ENCODE peak calls at places on chromosomes 13 and 19, in five cellular contexts. One of them, this sample, is unnamed.

GRCh38 chr13:87855553-87855952 is 184.4 kb downstream of the SLITRK5 start:
- DNase-seq in NCI-H774: no peak
- DNase-seq in AG09319: no peak
- DNase-seq in glutamatergic neuron: no peak
- DNase-seq in lower lobe of right lung: no peak
- DNase-seq in this sample: no peak

GRCh38 chr19:44356383-44357111 is at the start of gene ZNF112:
- DNase-seq in NCI-H774: peak
- DNase-seq in AG09319: peak
- DNase-seq in glutamatergic neuron: peak
- DNase-seq in lower lobe of right lung: peak
- DNase-seq in this sample: peak

GRCh38 chr13:109785892-109786450 is 412 bp downstream of the IRS2 start:
- DNase-seq in NCI-H774: no peak
- DNase-seq in AG09319: no peak
- DNase-seq in glutamatergic neuron: peak
- DNase-seq in lower lobe of right lung: peak
- DNase-seq in this sample: no peak

GRCh38 chr19:49932731-49933131 is 3.4 kb upstream of the NUP62 start:
- DNase-seq in NCI-H774: no peak
- DNase-seq in AG09319: no peak
- DNase-seq in glutamatergic neuron: no peak
- DNase-seq in lower lobe of right lung: no peak
- DNase-seq in this sample: no peak

GRCh38 chr19:6577410-6578125 is 13.4 kb downstream of the CD70 start:
- DNase-seq in NCI-H774: no peak
- DNase-seq in AG09319: no peak
- DNase-seq in glutamatergic neuron: no peak
- DNase-seq in lower lobe of right lung: no peak
- DNase-seq in this sample: peak

GRCh38 chr13:92103673-92104296 is 705.4 kb downstream of the GPC5 start:
- DNase-seq in NCI-H774: no peak
- DNase-seq in AG09319: no peak
- DNase-seq in glutamatergic neuron: no peak
- DNase-seq in lower lobe of right lung: no peak
- DNase-seq in this sample: no peak

GRCh38 chr19:30320466-30320865 is 51.7 kb upstream of the ZNF536 start:
- DNase-seq in NCI-H774: no peak
- DNase-seq in AG09319: no peak
- DNase-seq in glutamatergic neuron: no peak
- DNase-seq in lower lobe of right lung: no peak
- DNase-seq in this sample: no peak

GRCh38 chr19:13808856-13809255 is 13.6 kb downstream of the ZSWIM4 start:
- DNase-seq in NCI-H774: no peak
- DNase-seq in AG09319: no peak
- DNase-seq in glutamatergic neuron: no peak
- DNase-seq in lower lobe of right lung: no peak
- DNase-seq in this sample: no peak

GRCh38 chr19:29091127-29091526 is 121.8 kb downstream of the UQCRFS1 start:
- DNase-seq in NCI-H774: no peak
- DNase-seq in AG09319: no peak
- DNase-seq in glutamatergic neuron: no peak
- DNase-seq in lower lobe of right lung: no peak
- DNase-seq in this sample: no peak

GRCh38 chr13:113814435-113814821 is 49.4 kb downstream of the GAS6 start:
- DNase-seq in NCI-H774: no peak
- DNase-seq in AG09319: no peak
- DNase-seq in glutamatergic neuron: no peak
- DNase-seq in lower lobe of right lung: no peak
- DNase-seq in this sample: no peak

GRCh38 chr13:30932481-30933333 is at the start of gene TEX26:
- DNase-seq in NCI-H774: no peak
- DNase-seq in AG09319: no peak
- DNase-seq in glutamatergic neuron: peak
- DNase-seq in lower lobe of right lung: no peak
- DNase-seq in this sample: no peak

GRCh38 chr13:105612541-105612940 is 922.9 kb downstream of the EFNB2 start:
- DNase-seq in NCI-H774: no peak
- DNase-seq in AG09319: no peak
- DNase-seq in glutamatergic neuron: no peak
- DNase-seq in lower lobe of right lung: no peak
- DNase-seq in this sample: no peak

GRCh38 chr13:73622375-73622774 is 511.8 kb downstream of the KLF12 start:
- DNase-seq in NCI-H774: no peak
- DNase-seq in AG09319: no peak
- DNase-seq in glutamatergic neuron: no peak
- DNase-seq in lower lobe of right lung: no peak
- DNase-seq in this sample: no peak

GRCh38 chr13:66899955-66900354 is 330.2 kb downstream of the PCDH9 start:
- DNase-seq in NCI-H774: no peak
- DNase-seq in AG09319: no peak
- DNase-seq in glutamatergic neuron: no peak
- DNase-seq in lower lobe of right lung: no peak
- DNase-seq in this sample: no peak

GRCh38 chr13:109735567-109735966 is 50.8 kb downstream of the IRS2 start:
- DNase-seq in NCI-H774: no peak
- DNase-seq in AG09319: no peak
- DNase-seq in glutamatergic neuron: no peak
- DNase-seq in lower lobe of right lung: no peak
- DNase-seq in this sample: no peak

GRCh38 chr19:2841858-2842574 is 741 bp downstream of the ZNF555 start:
- DNase-seq in NCI-H774: no peak
- DNase-seq in AG09319: no peak
- DNase-seq in glutamatergic neuron: peak
- DNase-seq in lower lobe of right lung: no peak
- DNase-seq in this sample: no peak

GRCh38 chr19:55087542-55087935 is 11.9 kb downstream of the EPS8L1 start:
- DNase-seq in NCI-H774: no peak
- DNase-seq in AG09319: no peak
- DNase-seq in glutamatergic neuron: peak
- DNase-seq in lower lobe of right lung: no peak
- DNase-seq in this sample: no peak

GRCh38 chr19:51810228-51810627 is 15.3 kb downstream of the FPR3 start:
- DNase-seq in NCI-H774: no peak
- DNase-seq in AG09319: no peak
- DNase-seq in glutamatergic neuron: no peak
- DNase-seq in lower lobe of right lung: no peak
- DNase-seq in this sample: no peak

GRCh38 chr13:74258951-74259350 is 124.7 kb upstream of the KLF12 start:
- DNase-seq in NCI-H774: no peak
- DNase-seq in AG09319: no peak
- DNase-seq in glutamatergic neuron: no peak
- DNase-seq in lower lobe of right lung: no peak
- DNase-seq in this sample: no peak

GRCh38 chr19:40646564-40647254 is 43.7 kb downstream of the NUMBL start:
- DNase-seq in NCI-H774: no peak
- DNase-seq in AG09319: no peak
- DNase-seq in glutamatergic neuron: no peak
- DNase-seq in lower lobe of right lung: peak
- DNase-seq in this sample: no peak

GRCh38 chr19:47035127-47035494 is 13.3 kb downstream of the TMEM160 start:
- DNase-seq in NCI-H774: no peak
- DNase-seq in AG09319: no peak
- DNase-seq in glutamatergic neuron: no peak
- DNase-seq in lower lobe of right lung: no peak
- DNase-seq in this sample: no peak

GRCh38 chr19:55877211-55877610 is 40.9 kb downstream of the NLRP4 start:
- DNase-seq in NCI-H774: no peak
- DNase-seq in AG09319: no peak
- DNase-seq in glutamatergic neuron: no peak
- DNase-seq in lower lobe of right lung: no peak
- DNase-seq in this sample: no peak

GRCh38 chr13:97757807-97758206 is 195.7 kb upstream of the IPO5 start:
- DNase-seq in NCI-H774: no peak
- DNase-seq in AG09319: no peak
- DNase-seq in glutamatergic neuron: no peak
- DNase-seq in lower lobe of right lung: no peak
- DNase-seq in this sample: peak

This sample was measured in COLO829.